ENCODE peak calls at places on chromosomes 12 and 14, in nine cellular contexts. V is body of pancreas; S is OCI-LY7; G is Peyer's patch; F is CD8-positive, alpha-beta T cell; R is left ventricle myocardium inferior; I is endothelial cell of umbilical vein; C is endodermal cell; P is IMR-90. X is an unnamed sample. For H3K4me1, the result is how much of the 10 kb centered on the place peaks cover.

GRCh38 chr12:464484-465267 is 4.9 kb downstream of the B4GALNT3 start:
- DNase-seq in G (no peak), S (no peak), P (no peak), C (no peak), R (no peak), I (no peak), F (no peak), V (peak), X (no peak)

GRCh38 chr12:110846615-110847566 is at the start of gene CCDC63:
- DNase-seq in V (peak), C (peak), P (no peak), F (peak), R (peak), G (peak), I (peak), S (no peak), X (no peak)

GRCh38 chr14:73467377-73467776 is 9.0 kb upstream of the NUMB start:
- DNase-seq in C (no peak), P (peak), F (no peak), G (no peak), S (no peak), V (no peak), I (no peak), R (no peak), X (no peak)

GRCh38 chr12:112097641-112098040 is 10.9 kb downstream of the NAA25 start:
- DNase-seq in C (peak), I (no peak), S (no peak), F (no peak), R (no peak), V (no peak), P (no peak), G (no peak), X (no peak)

GRCh38 chr12:114405199-114405448 is 820 bp downstream of the TBX5 start:
- DNase-seq in I (no peak), V (no peak), S (no peak), R (no peak), P (no peak), C (no peak), F (no peak), G (no peak), X (no peak)

GRCh38 chr12:54581412-54581811 is 7.0 kb downstream of the PPP1R1A start:
- DNase-seq in G (no peak), F (no peak), C (no peak), S (no peak), P (no peak), V (no peak), I (no peak), R (no peak), X (no peak)

GRCh38 chr14:21098892-21099595 is 589 bp upstream of the ZNF219 start:
- DNase-seq in R (no peak), G (no peak), I (no peak), S (no peak), C (peak), V (no peak), F (no peak), P (no peak), X (no peak)

GRCh38 chr14:74501135-74501614 is 7.6 kb downstream of the ISCA2 start:
- DNase-seq in G (peak), P (peak), F (no peak), C (peak), V (peak), R (peak), S (peak), I (peak), X (peak)

GRCh38 chr12:49049566-49050224 is 10.9 kb downstream of the KMT2D start:
- DNase-seq in P (peak), V (no peak), S (no peak), R (no peak), G (peak), F (no peak), C (no peak), I (peak), X (no peak)

GRCh38 chr12:128595609-128596008 is 228.1 kb downstream of the SLC15A4 start:
- DNase-seq in S (no peak), G (no peak), P (no peak), R (no peak), F (no peak), C (no peak), I (no peak), V (no peak), X (no peak)

GRCh38 chr12:53218551-53219114 is 11.6 kb upstream of the ITGB7 start:
- DNase-seq in I (no peak), V (no peak), G (peak), R (peak), P (no peak), C (peak), S (no peak), F (no peak), X (no peak)

GRCh38 chr12:12734054-12734453 is 16.9 kb downstream of the CDKN1B start:
- DNase-seq in R (no peak), G (no peak), P (peak), S (no peak), F (no peak), V (no peak), I (no peak), C (peak), X (no peak)

GRCh38 chr12:12731785-12732184 is 14.6 kb downstream of the CDKN1B start:
- DNase-seq in C (peak), R (no peak), S (no peak), V (no peak), I (no peak), G (no peak), F (no peak), P (no peak), X (no peak)

GRCh38 chr12:12731178-12731577 is 14.0 kb downstream of the CDKN1B start:
- DNase-seq in R (no peak), F (no peak), G (no peak), V (no peak), I (no peak), P (no peak), S (no peak), C (no peak), X (no peak)

GRCh38 chr12:12734561-12735071 is 17.4 kb downstream of the CDKN1B start:
- DNase-seq in G (no peak), S (no peak), I (no peak), P (peak), F (no peak), C (peak), R (no peak), V (peak), X (no peak)

DNA sequence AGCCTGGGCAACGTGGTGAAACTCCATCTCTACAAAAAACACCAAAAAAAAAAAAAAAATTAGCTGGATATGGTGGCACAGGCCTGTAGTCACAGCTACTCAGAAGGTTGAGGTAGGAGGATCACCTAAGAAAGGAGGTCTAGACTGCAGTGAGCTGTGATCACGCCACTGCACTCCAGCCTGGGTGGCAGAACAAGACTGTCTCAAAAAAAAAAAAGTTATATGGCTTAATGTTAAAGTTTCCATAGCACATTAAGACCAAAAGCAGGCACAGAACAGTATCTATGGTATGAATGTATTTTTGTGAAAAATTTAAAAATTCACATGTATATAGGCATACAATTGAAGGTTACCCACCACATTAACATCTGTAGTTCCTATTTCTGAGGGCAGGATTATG is 15.9 kb downstream of the CDKN1B start:
- DNase-seq in R (no peak), F (no peak), I (no peak), G (no peak), P (no peak), C (peak), S (no peak), V (no peak), X (no peak)
- H3K4me1 ChIP-seq in R (under half), F (under half), I (under half), G (under half), P (under half), C (under half), S (under half), V (under half), X (under half)

GRCh38 chr12:104459556-104459909 is 2.8 kb downstream of the CHST11 start:
- DNase-seq in P (no peak), I (no peak), F (no peak), G (no peak), V (no peak), S (no peak), R (no peak), C (no peak), X (no peak)

GRCh38 chr12:104460041-104460757 is 3.5 kb downstream of the CHST11 start:
- DNase-seq in F (no peak), G (no peak), I (no peak), P (no peak), C (peak), V (no peak), S (no peak), R (no peak), X (no peak)

GRCh38 chr12:104462931-104463339 is 6.2 kb downstream of the CHST11 start:
- DNase-seq in F (peak), R (no peak), P (no peak), S (peak), G (no peak), C (no peak), I (peak), V (no peak), X (no peak)

GRCh38 chr12:104462325-104462724 is 5.6 kb downstream of the CHST11 start:
- DNase-seq in C (no peak), V (no peak), R (no peak), G (no peak), F (no peak), I (no peak), S (no peak), P (no peak), X (no peak)

DNA sequence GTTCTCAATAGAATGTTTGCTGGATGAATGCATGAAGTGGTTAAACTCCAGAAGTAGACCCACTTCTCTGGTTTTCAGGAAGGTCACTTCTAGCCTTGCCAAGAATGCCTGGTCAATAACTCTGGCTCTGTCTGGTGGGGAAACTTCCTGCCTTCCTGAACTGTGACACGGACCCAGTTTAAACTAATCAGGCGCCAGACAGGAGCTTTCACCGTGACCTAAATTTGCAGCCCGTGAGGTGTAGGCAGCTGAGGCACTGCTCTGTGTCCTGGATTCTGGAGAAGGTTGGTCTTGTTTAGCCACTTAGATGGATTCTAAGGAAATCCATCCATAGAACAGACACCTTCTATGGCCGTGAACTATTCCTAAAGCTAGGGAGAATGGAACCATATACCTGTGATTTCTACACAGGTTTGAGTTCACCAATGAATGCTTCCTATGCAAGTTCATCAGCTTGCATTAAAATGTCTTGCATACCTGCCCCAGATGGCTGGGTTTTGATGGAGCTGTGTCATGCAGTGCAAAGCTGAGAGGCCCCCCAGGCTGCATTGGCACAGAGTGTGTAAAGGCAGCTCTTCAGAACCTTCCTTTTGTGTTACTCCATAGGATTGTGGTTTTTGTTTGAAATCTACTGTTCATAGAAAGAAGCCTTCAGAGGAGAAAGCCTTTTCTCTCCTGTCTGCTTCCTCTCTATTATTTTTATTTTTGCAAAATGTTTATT is 4.4 kb downstream of the CHST11 start:
- DNase-seq in F (no peak), V (no peak), C (peak), R (no peak), G (no peak), P (no peak), I (peak), S (no peak), X (no peak)
- H3K27ac ChIP-seq in F (no peak), V (no peak), C (no peak), R (peak), G (peak), P (no peak), I (no peak), S (no peak), X (no peak)

DNA sequence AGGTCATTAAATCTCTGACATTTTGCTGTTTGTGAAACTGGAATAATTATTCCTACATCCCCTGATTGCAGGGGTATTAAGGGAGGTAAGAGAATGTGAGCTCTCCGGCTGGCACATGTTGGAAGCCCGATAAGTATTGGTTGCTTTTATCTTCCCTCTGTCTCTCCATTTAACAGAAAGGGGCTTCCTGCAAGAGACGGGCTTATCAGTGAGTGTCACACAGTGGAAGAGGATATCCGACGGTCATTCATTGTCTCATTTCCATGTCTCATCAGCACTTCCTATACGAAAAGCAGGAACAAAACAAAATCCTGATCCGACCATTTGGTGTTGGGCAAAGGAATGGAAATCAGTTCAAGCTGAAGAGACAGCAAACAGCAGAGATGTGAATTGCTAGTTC is 10.7 kb downstream of the DYRK4 start:
- DNase-seq in F (no peak), R (no peak), P (no peak), G (no peak), S (no peak), I (peak), V (no peak), C (no peak), X (no peak)
- TF ChIP-seq CTCF in F (no peak), R (no peak), P (no peak), G (no peak), S (no peak), I (no peak), V (no peak), C (no peak), X (no peak)

GRCh38 chr14:52723514-52724359 is 6.2 kb upstream of the STYX start:
- DNase-seq in S (no peak), F (no peak), R (no peak), C (no peak), G (no peak), P (no peak), I (no peak), V (no peak), X (no peak)
- H3K4me1 ChIP-seq in S (under half), F (under half), R (under half), C (under half), G (under half), P (under half), I (under half), V (under half), X (under half)

DNA sequence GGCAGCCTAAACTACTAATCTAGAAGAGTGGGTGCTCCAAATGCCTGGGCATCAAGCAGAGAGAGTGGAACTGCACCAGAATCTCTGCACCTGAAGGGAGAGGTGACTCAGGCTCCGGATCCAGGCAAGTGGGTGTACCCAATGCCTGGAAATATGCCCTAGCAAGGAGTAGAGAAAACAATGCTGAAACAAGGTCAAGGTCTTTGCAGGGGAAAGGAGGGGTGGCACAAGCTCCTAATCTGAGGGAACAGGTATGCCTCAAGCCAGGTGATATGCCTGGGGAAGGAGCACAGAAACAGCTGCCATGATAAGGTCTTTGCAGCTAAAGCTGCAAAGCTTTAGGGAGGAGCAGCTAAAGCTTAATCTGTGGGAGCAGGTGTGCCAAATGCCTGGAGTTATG is 136.0 kb upstream of the KITLG start:
- DNase-seq in G (no peak), V (peak), F (no peak), S (no peak), R (no peak), P (no peak), I (no peak), C (no peak), X (no peak)
- H3K27ac ChIP-seq in G (no peak), V (peak), F (no peak), S (no peak), R (no peak), P (no peak), I (no peak), C (no peak), X (no peak)

DNA sequence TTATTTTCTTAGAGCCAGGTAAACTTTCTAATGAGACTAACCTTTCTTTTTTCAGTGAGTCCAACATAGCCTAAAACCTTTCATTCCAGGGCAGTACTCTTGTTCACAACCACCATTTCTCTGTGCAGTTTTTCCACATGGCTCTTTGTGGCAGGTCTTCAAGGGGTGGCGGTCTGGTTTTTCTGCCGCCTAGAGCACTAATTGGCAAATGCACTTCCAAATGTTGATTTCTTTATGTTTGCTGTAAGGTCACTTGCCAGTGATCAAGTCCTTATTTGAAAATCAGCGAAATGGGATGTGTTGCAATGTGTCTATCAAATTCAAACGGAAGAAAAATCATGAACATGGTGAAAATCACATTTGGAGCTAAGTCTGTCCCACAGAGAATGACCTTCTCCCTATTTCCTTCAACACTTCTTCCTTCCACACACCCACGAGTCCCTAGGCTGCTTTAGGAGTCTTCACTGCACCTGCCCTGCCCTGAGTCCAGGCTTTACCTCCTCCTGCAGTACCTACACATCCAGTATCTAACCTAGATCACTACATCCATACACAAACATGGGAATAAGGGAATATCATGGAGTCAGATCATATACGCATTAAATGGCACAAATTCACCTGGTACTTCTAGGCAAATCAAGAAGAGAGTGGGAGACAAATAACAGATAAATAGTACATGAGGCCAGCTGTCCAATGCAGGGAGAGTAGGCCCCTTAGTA is 1.9 kb downstream of the SRGAP1 start:
- DNase-seq in C (peak), R (no peak), P (no peak), G (no peak), I (peak), V (peak), S (no peak), F (no peak), X (no peak)
- TF ChIP-seq CTCF in C (peak), R (no peak), P (no peak), G (no peak), I (no peak), V (no peak), S (no peak), F (no peak), X (peak)

DNA sequence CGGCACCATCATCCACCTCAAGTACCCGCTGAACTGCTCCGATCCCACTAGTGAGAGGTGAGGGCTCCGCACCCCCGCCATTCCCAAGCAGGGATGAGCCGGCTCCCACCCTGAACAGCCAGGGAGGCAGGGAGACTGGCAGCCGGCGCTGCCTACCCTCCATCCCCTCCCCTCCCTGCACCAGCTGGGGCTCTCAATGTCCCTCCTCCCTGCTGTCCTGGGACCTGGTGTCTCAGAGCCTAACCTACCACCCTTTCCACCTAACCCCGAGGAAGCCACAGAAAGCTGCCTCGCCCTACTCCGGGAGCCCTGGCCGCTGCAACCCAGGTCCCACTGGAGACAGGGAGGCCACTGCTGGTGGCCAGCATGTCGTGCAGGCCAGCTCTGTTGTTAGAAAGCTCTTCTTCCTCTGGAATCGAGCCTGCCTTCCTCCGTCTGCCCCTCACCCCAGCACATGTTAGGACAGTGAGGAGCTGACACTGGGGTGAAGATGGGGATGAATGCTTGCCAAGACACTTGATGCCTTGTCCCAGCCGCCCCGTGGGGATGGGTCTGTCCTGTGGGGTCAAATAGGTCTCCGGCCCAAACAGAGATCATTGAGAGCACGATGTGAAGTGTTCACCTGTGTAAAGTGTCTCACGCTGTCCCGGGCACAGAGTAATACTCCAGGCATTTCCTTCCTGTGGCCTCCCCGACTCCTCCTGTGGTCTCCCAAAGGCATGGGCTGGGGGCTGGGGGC is 1.1 kb downstream of the PTPN6 start:
- DNase-seq in C (peak), I (no peak), R (peak), V (no peak), G (peak), S (no peak), F (no peak), P (no peak), X (peak)
- H3K4me1 ChIP-seq in C (under half), I (under half), R (under half), V (under half), G (under half), S (half or more), F (half or more), P (under half), X (under half)

GRCh38 chr12:109125791-109126190 is 9.4 kb downstream of the ACACB start:
- DNase-seq in R (no peak), I (no peak), G (peak), P (no peak), C (no peak), F (no peak), V (no peak), S (no peak), X (no peak)
- H3K27ac ChIP-seq in R (peak), I (no peak), G (no peak), P (no peak), C (no peak), F (no peak), V (no peak), S (no peak), X (no peak)

X was measured in RWPE2.